ENCODE peak calls at places on chromosomes 4 and X, in ten cellular contexts. R is hippocampal formation; X is T-cell; N is tibial artery; A is head of caudate nucleus; D is AG09309; K is nucleus accumbens; Y is stimulated activated CD4-positive, alpha-beta T cell treated with anti-CD3 and anti-CD28 coated beads, Interleukin-15, amount 100 ng/mL, for 24 hours; G is activated CD4-positive, alpha-beta T cell treated with anti-CD3 and anti-CD28 coated beads, Interleukin-2, amount 50 U/mL, for 24 hours; Q is left lung. P is an unnamed sample.

GRCh38 chrX:53356186-53356585 is 66.3 kb downstream of the SMC1A start:
- DNase-seq in R (no peak), X (no peak), N (no peak), A (no peak), D (no peak), K (no peak), Y (no peak), G (no peak), Q (no peak), P (no peak)

GRCh38 chr4:2811830-2812599 is 19.1 kb downstream of the SH3BP2 start:
- DNase-seq in R (peak; percentile 34), X (peak; percentile 51), N (peak; percentile 76), A (peak; percentile 52), D (no peak), K (no peak), Y (peak; percentile 82), G (peak; percentile 50), Q (peak; percentile 96), P (peak; percentile 38)

GRCh38 chr4:158315706-158316105 is 105.4 kb downstream of the TMEM144 start:
- DNase-seq in R (no peak), X (no peak), N (no peak), A (no peak), D (peak; percentile 74), K (no peak), Y (no peak), G (no peak), Q (no peak), P (no peak)

GRCh38 chrX:132401935-132402334 is 86.9 kb downstream of the MBNL3 start:
- DNase-seq in R (no peak), X (no peak), N (no peak), A (no peak), D (no peak), K (no peak), Y (no peak), G (no peak), Q (no peak), P (no peak)

GRCh38 chr4:110268352-110268751 is 69.9 kb upstream of the ELOVL6 start:
- DNase-seq in R (no peak), X (no peak), N (no peak), A (no peak), D (no peak), K (no peak), Y (no peak), G (no peak), Q (no peak), P (no peak)

GRCh38 chrX:103519389-103519788 is at the start of gene RAB40A:
- DNase-seq in R (no peak), X (no peak), N (no peak), A (no peak), D (no peak), K (no peak), Y (no peak), G (no peak), Q (no peak), P (no peak)

GRCh38 chr4:8255698-8256441 is 13.7 kb upstream of the HTRA3 start:
- DNase-seq in R (no peak), X (no peak), N (no peak), A (no peak), D (no peak), K (no peak), Y (no peak), G (no peak), Q (peak; percentile 72), P (no peak)

GRCh38 chr4:36921474-36922220 is 322.9 kb upstream of the NWD2 start:
- DNase-seq in R (no peak), X (no peak), N (no peak), A (no peak), D (no peak), K (no peak), Y (no peak), G (no peak), Q (no peak), P (no peak)

GRCh38 chr4:148563684-148564083 is 121.5 kb upstream of the NR3C2 start:
- DNase-seq in R (no peak), X (no peak), N (no peak), A (no peak), D (no peak), K (no peak), Y (no peak), G (no peak), Q (no peak), P (no peak)

GRCh38 chr4:3434891-3435683 is 6.7 kb upstream of the HGFAC start:
- DNase-seq in R (no peak), X (no peak), N (no peak), A (no peak), D (no peak), K (no peak), Y (no peak), G (no peak), Q (peak; percentile 71), P (no peak)

GRCh38 chr4:163332526-163333405 is at the start of gene NPY1R:
- DNase-seq in R (peak; percentile 69), X (no peak), N (peak; percentile 81), A (peak; percentile 82), D (peak; percentile 41), K (peak; percentile 70), Y (peak; percentile 58), G (peak; percentile 16), Q (peak; percentile 80), P (peak; percentile 74)

GRCh38 chr4:77931452-77932135 is 69.0 kb downstream of the MRPL1 start:
- DNase-seq in R (no peak), X (no peak), N (no peak), A (no peak), D (peak; percentile 23), K (no peak), Y (no peak), G (no peak), Q (no peak), P (no peak)

GRCh38 chr4:58502839-58503238 is 1392.7 kb upstream of the IGFBP7 start:
- DNase-seq in R (no peak), X (no peak), N (no peak), A (no peak), D (no peak), K (no peak), Y (no peak), G (no peak), Q (no peak), P (no peak)

GRCh38 chr4:172018358-172018757 is 205.2 kb downstream of the GALNTL6 start:
- DNase-seq in R (no peak), X (no peak), N (no peak), A (no peak), D (no peak), K (no peak), Y (no peak), G (no peak), Q (no peak), P (no peak)

GRCh38 chr4:110621328-110621812 is 1.5 kb downstream of the PITX2 start:
- DNase-seq in R (no peak), X (no peak), N (no peak), A (no peak), D (no peak), K (no peak), Y (no peak), G (no peak), Q (peak; percentile 34), P (no peak)

GRCh38 chr4:8400641-8401325 is 39.7 kb downstream of the ACOX3 start:
- DNase-seq in R (no peak), X (no peak), N (no peak), A (no peak), D (no peak), K (no peak), Y (no peak), G (no peak), Q (no peak), P (no peak)

GRCh38 chrX:56281789-56282188 is 49.6 kb downstream of the KLF8 start:
- DNase-seq in R (no peak), X (no peak), N (no peak), A (no peak), D (no peak), K (no peak), Y (no peak), G (peak; percentile 1), Q (no peak), P (no peak)

GRCh38 chr4:165184220-165184619 is 23.1 kb upstream of the KLHL2 start:
- DNase-seq in R (no peak), X (no peak), N (no peak), A (no peak), D (no peak), K (no peak), Y (no peak), G (no peak), Q (no peak), P (no peak)

GRCh38 chr4:176469546-176469945 is 149.8 kb downstream of the SPCS3 start:
- DNase-seq in R (no peak), X (no peak), N (no peak), A (no peak), D (no peak), K (no peak), Y (no peak), G (no peak), Q (no peak), P (no peak)

GRCh38 chrX:130110379-130111219 is at the start of gene ELF4:
- DNase-seq in R (no peak), X (peak; percentile 23), N (no peak), A (peak; percentile 23), D (no peak), K (no peak), Y (peak; percentile 69), G (no peak), Q (peak; percentile 85), P (no peak)

GRCh38 chr4:94813221-94813620 is 55.5 kb downstream of the BMPR1B start:
- DNase-seq in R (no peak), X (no peak), N (no peak), A (no peak), D (no peak), K (no peak), Y (no peak), G (no peak), Q (no peak), P (no peak)

GRCh38 chrX:100350704-100351489 is 59.2 kb downstream of the PCDH19 start:
- DNase-seq in R (no peak), X (no peak), N (no peak), A (no peak), D (no peak), K (no peak), Y (no peak), G (no peak), Q (no peak), P (no peak)

GRCh38 chr4:15654556-15655222 is 468 bp downstream of the FBXL5 start:
- DNase-seq in R (peak; percentile 57), X (peak; percentile 16), N (peak; percentile 52), A (peak; percentile 65), D (no peak), K (peak; percentile 48), Y (peak; percentile 60), G (peak; percentile 32), Q (peak; percentile 89), P (peak; percentile 56)

GRCh38 chr4:81165853-81166430 is 49.1 kb downstream of the PRKG2 start:
- DNase-seq in R (no peak), X (no peak), N (no peak), A (no peak), D (no peak), K (no peak), Y (no peak), G (no peak), Q (peak; percentile 28), P (no peak)

GRCh38 chr4:184402740-184403383 is 71.5 kb downstream of the IRF2 start:
- DNase-seq in R (no peak), X (no peak), N (no peak), A (no peak), D (no peak), K (no peak), Y (no peak), G (no peak), Q (no peak), P (no peak)

GRCh38 chr4:119299221-119300071 is 22.5 kb downstream of the FABP2 start:
- DNase-seq in R (no peak), X (no peak), N (no peak), A (no peak), D (no peak), K (no peak), Y (peak; percentile 2), G (no peak), Q (no peak), P (no peak)

GRCh38 chr4:121900132-121900983 is 30.1 kb upstream of the BBS7 start:
- DNase-seq in R (peak; percentile 29), X (peak; percentile 34), N (no peak), A (peak; percentile 60), D (peak; percentile 16), K (peak; percentile 0), Y (peak; percentile 64), G (peak; percentile 41), Q (no peak), P (peak; percentile 29)

GRCh38 chrX:145002776-145003175 is 244.5 kb upstream of the SPANXN1 start:
- DNase-seq in R (no peak), X (no peak), N (no peak), A (no peak), D (no peak), K (no peak), Y (no peak), G (no peak), Q (no peak), P (no peak)

P was measured in midbrain.